ENCODE peak calls at places on chromosomes 1 and 21, in four cellular contexts. One of them, this sample, is unnamed.

GRCh38 chr1:226403522-226404034 is 4.3 kb downstream of the PARP1 start:
- DNase-seq in RWPE2: no peak
- DNase-seq in fibroblast of pulmonary artery: peak
- DNase-seq in mucosa of descending colon: no peak
- DNase-seq in this sample: no peak

GRCh38 chr21:42234464-42235241 is 15.7 kb downstream of the ABCG1 start:
- DNase-seq in mucosa of descending colon: peak
- DNase-seq in fibroblast of pulmonary artery: peak
- DNase-seq in RWPE2: no peak
- DNase-seq in this sample: no peak

GRCh38 chr1:39614488-39614887 is 25.0 kb downstream of the HEYL start:
- DNase-seq in mucosa of descending colon: no peak
- DNase-seq in RWPE2: no peak
- DNase-seq in fibroblast of pulmonary artery: no peak
- DNase-seq in this sample: no peak

GRCh38 chr21:31234936-31235335 is 109.1 kb downstream of the TIAM1 start:
- DNase-seq in RWPE2: no peak
- DNase-seq in mucosa of descending colon: no peak
- DNase-seq in fibroblast of pulmonary artery: no peak
- DNase-seq in this sample: no peak

GRCh38 chr1:25537148-25537831 is 6.1 kb upstream of the LDLRAP1 start:
- DNase-seq in RWPE2: no peak
- DNase-seq in mucosa of descending colon: no peak
- DNase-seq in fibroblast of pulmonary artery: no peak
- DNase-seq in this sample: no peak

GRCh38 chr1:245025525-245025924 is 129.3 kb upstream of the KIF26B start:
- DNase-seq in fibroblast of pulmonary artery: no peak
- DNase-seq in mucosa of descending colon: no peak
- DNase-seq in RWPE2: no peak
- DNase-seq in this sample: no peak

GRCh38 chr21:32826317-32827167 is 55.0 kb upstream of the PAXBP1 start:
- DNase-seq in fibroblast of pulmonary artery: peak
- DNase-seq in mucosa of descending colon: no peak
- DNase-seq in RWPE2: no peak
- DNase-seq in this sample: peak

GRCh38 chr1:30522031-30523004 is 201.1 kb downstream of the MATN1 start:
- DNase-seq in mucosa of descending colon: no peak
- DNase-seq in fibroblast of pulmonary artery: peak
- DNase-seq in RWPE2: peak
- DNase-seq in this sample: peak

GRCh38 chr1:75133754-75134655 is at the start of gene LHX8:
- DNase-seq in RWPE2: no peak
- DNase-seq in fibroblast of pulmonary artery: no peak
- DNase-seq in mucosa of descending colon: no peak
- DNase-seq in this sample: no peak

GRCh38 chr1:101112051-101112770 is 86.6 kb upstream of the DPH5 start:
- DNase-seq in fibroblast of pulmonary artery: peak
- DNase-seq in RWPE2: no peak
- DNase-seq in mucosa of descending colon: peak
- DNase-seq in this sample: no peak

GRCh38 chr1:18807334-18808063 is 52.0 kb downstream of the TAS1R2 start:
- DNase-seq in RWPE2: no peak
- DNase-seq in fibroblast of pulmonary artery: no peak
- DNase-seq in mucosa of descending colon: no peak
- DNase-seq in this sample: no peak

GRCh38 chr1:151989131-151989868 is 4.4 kb downstream of the S100A10 start:
- DNase-seq in fibroblast of pulmonary artery: peak
- DNase-seq in RWPE2: peak
- DNase-seq in mucosa of descending colon: peak
- DNase-seq in this sample: no peak

GRCh38 chr1:36383240-36383639 is 2.5 kb downstream of the STK40 start:
- DNase-seq in fibroblast of pulmonary artery: no peak
- DNase-seq in RWPE2: no peak
- DNase-seq in mucosa of descending colon: no peak
- DNase-seq in this sample: no peak

GRCh38 chr1:31765041-31765467 is 914 bp upstream of the ADGRB2 start:
- DNase-seq in RWPE2: no peak
- DNase-seq in mucosa of descending colon: no peak
- DNase-seq in fibroblast of pulmonary artery: peak
- DNase-seq in this sample: no peak
- TF ChIP-seq CTCF in RWPE2: no peak
- TF ChIP-seq CTCF in mucosa of descending colon: no peak
- TF ChIP-seq CTCF in fibroblast of pulmonary artery: peak
- TF ChIP-seq CTCF in this sample: peak

GRCh38 chr21:34834852-34835501 is 166.2 kb downstream of the CLIC6 start:
- DNase-seq in RWPE2: no peak
- DNase-seq in fibroblast of pulmonary artery: no peak
- DNase-seq in mucosa of descending colon: no peak
- DNase-seq in this sample: no peak

GRCh38 chr21:34835526-34835925 is 166.7 kb downstream of the CLIC6 start:
- DNase-seq in fibroblast of pulmonary artery: peak
- DNase-seq in mucosa of descending colon: no peak
- DNase-seq in RWPE2: no peak
- DNase-seq in this sample: no peak

GRCh38 chr21:34836933-34837505 is 168.2 kb downstream of the CLIC6 start:
- DNase-seq in mucosa of descending colon: no peak
- DNase-seq in fibroblast of pulmonary artery: no peak
- DNase-seq in RWPE2: no peak
- DNase-seq in this sample: no peak

GRCh38 chr21:34834307-34834706 is 165.5 kb downstream of the CLIC6 start:
- DNase-seq in fibroblast of pulmonary artery: no peak
- DNase-seq in RWPE2: no peak
- DNase-seq in mucosa of descending colon: no peak
- DNase-seq in this sample: no peak

GRCh38 chr21:34836103-34836932 is 167.5 kb downstream of the CLIC6 start:
- DNase-seq in mucosa of descending colon: peak
- DNase-seq in fibroblast of pulmonary artery: peak
- DNase-seq in RWPE2: peak
- DNase-seq in this sample: peak
- H3K4me3 ChIP-seq in mucosa of descending colon: no peak
- H3K4me3 ChIP-seq in fibroblast of pulmonary artery: peak
- H3K4me3 ChIP-seq in RWPE2: no peak
- H3K4me3 ChIP-seq in this sample: peak

GRCh38 chr1:209106237-209106741 is 477.2 kb upstream of the CAMK1G start:
- DNase-seq in RWPE2: no peak
- DNase-seq in mucosa of descending colon: no peak
- DNase-seq in fibroblast of pulmonary artery: no peak
- DNase-seq in this sample: peak
- TF ChIP-seq CTCF in RWPE2: peak
- TF ChIP-seq CTCF in mucosa of descending colon: no peak
- TF ChIP-seq CTCF in fibroblast of pulmonary artery: no peak
- TF ChIP-seq CTCF in this sample: no peak

GRCh38 chr1:154324241-154324640 is 1.1 kb upstream of the ATP8B2 start:
- DNase-seq in fibroblast of pulmonary artery: no peak
- DNase-seq in RWPE2: no peak
- DNase-seq in mucosa of descending colon: no peak
- DNase-seq in this sample: no peak
- H3K4me3 ChIP-seq in fibroblast of pulmonary artery: no peak
- H3K4me3 ChIP-seq in RWPE2: peak
- H3K4me3 ChIP-seq in mucosa of descending colon: no peak
- H3K4me3 ChIP-seq in this sample: peak